ENCODE peak calls at places on chromosome 22, in eight cellular contexts. R is tibial nerve, Y is fibroblast of lung, T is heart left ventricle, D is GM23338, H is thoracic aorta, G is cardiac muscle cell, S is testis. B is an unnamed sample.

GRCh38 chr22:22458896-22459588 is 49.5 kb downstream of the ZNF280B start:
- DNase-seq in Y (peak), H (no peak), G (no peak), R (no peak), T (no peak), S (no peak), D (peak), B (no peak)

GRCh38 chr22:50583294-50583865 is 731 bp upstream of the CHKB start:
- DNase-seq in R (no peak), G (no peak), D (peak), Y (no peak), T (no peak), S (no peak), H (no peak), B (no peak)

GRCh38 chr22:50292643-50293440 is 14.6 kb downstream of the PLXNB2 start:
- DNase-seq in R (no peak), H (no peak), D (no peak), G (no peak), T (no peak), S (no peak), Y (no peak), B (no peak)

GRCh38 chr22:43561421-43562178 is 149.8 kb downstream of the MPPED1 start:
- DNase-seq in R (no peak), Y (no peak), S (no peak), D (no peak), T (no peak), H (no peak), G (no peak), B (no peak)

GRCh38 chr22:21990449-21991308 is 8.1 kb upstream of the TOP3B start:
- DNase-seq in R (no peak), G (no peak), D (peak), T (no peak), Y (no peak), H (no peak), S (no peak), B (no peak)

GRCh38 chr22:19636696-19637355 is 77.5 kb upstream of the SEPTIN5 start:
- DNase-seq in D (no peak), S (no peak), G (no peak), Y (no peak), T (no peak), R (no peak), H (no peak), B (no peak)

GRCh38 chr22:32874330-32874729 is 72.8 kb downstream of the TIMP3 start:
- DNase-seq in H (no peak), Y (no peak), D (no peak), G (no peak), S (no peak), T (no peak), R (no peak), B (no peak)

GRCh38 chr22:47295226-47295901 is 532.9 kb downstream of the TBC1D22A start:
- DNase-seq in Y (no peak), T (no peak), R (no peak), G (no peak), S (peak), D (no peak), H (no peak), B (no peak)

GRCh38 chr22:48249721-48250268 is 1487.3 kb downstream of the TBC1D22A start:
- DNase-seq in G (no peak), Y (no peak), S (no peak), D (no peak), H (no peak), R (no peak), T (no peak), B (no peak)

GRCh38 chr22:27115816-27116256 is 458.4 kb downstream of the MIAT start:
- DNase-seq in H (no peak), T (no peak), D (no peak), Y (peak), S (no peak), G (no peak), R (no peak), B (peak)

GRCh38 chr22:36439481-36440271 is 41.8 kb downstream of the TXN2 start:
- DNase-seq in H (no peak), Y (peak), G (no peak), R (no peak), D (no peak), S (peak), T (peak), B (peak)
- H3K27ac ChIP-seq in H (peak), Y (peak), G (no peak), R (no peak), D (peak), S (no peak), T (no peak), B (no peak)

GRCh38 chr22:31139866-31140716 is at the start of gene PLA2G3:
- DNase-seq in D (peak), T (no peak), H (no peak), G (peak), S (no peak), R (no peak), Y (peak), B (peak)
- H3K27ac ChIP-seq in D (peak), T (no peak), H (no peak), G (peak), S (no peak), R (no peak), Y (no peak), B (no peak)

GRCh38 chr22:16603448-16603768 is 10.8 kb upstream of the CCT8L2 start:
- DNase-seq in D (no peak), Y (no peak), H (no peak), G (no peak), T (no peak), R (no peak), S (no peak), B (peak)
- H3K27ac ChIP-seq in D (no peak), Y (no peak), H (peak), G (no peak), T (no peak), R (no peak), S (no peak), B (no peak)

DNA sequence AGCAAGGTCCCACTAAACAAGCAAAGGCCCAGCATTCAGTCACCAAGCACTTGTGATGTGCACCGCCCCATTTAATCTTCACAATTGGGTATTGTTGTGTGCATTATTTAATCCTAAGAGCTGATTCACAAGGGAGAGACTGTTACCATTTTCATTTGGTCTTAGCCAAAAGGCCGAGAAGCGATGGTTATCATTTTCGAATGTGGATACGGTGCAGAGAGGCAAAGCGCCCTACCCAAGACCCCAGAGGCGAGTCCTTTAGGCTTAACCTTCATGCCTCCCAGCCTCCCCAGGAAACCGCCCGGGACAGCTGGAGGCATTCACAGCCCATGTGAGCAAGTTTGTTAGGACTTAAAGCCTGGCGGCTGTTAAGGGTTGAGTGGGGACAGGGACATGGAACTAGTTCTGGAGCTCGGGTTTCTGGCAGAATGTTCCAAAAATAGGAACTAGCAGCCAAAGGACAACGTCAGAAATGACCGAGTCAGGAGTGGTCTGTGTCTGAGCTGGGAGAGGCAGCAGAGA is 13.0 kb upstream of the UPK3A start:
- DNase-seq in S (peak), T (peak), D (no peak), Y (no peak), R (no peak), G (peak), H (no peak), B (no peak)
- H3K27ac ChIP-seq in S (no peak), T (peak), D (no peak), Y (no peak), R (peak), G (peak), H (peak), B (no peak)

DNA sequence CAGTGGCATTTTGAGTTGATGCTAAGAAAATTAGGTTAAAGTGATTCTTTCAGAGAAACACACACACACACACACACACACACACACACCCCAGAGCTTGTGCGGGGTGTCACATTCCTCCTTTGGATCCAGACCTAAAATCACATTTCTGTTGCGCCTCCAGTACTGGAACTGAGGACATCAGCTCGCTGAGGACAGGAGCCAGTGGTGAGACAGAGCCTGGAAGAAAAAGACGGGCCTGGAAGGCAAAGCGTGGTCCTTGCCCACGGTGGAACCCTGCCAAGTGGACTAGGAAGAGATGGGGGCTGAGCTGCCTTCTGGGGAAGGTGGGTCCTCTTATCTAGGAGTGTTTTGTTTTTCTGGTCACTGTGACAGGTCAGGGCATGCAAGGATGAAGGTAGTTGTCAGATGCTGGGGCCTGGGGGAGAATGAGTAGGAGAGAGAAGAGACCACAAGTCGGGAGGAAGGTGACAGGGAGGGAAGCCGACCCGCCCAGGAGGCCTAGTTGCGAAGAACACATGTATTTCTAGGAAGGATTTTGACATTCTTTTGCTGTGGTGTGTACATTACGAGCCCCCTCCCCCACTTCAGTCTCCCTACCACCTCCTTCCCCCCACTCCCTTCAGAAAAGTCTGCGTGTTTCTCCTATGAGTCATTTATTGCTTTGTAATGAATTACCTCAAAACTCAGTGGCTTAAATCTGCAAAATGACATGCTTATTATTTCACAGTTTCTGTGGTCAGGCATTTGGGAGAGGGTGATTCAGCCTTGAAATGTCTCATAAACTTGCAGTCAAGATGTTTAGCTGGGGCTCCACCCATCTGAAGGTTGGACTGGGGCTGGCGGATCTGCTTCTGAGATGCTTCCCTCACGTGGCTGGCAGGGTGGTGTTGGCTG is 4.8 kb upstream of the ELFN2 start:
- DNase-seq in H (no peak), T (no peak), D (no peak), R (no peak), G (no peak), Y (peak), S (no peak), B (peak)
- H3K27ac ChIP-seq in H (no peak), T (no peak), D (no peak), R (no peak), G (no peak), Y (peak), S (no peak), B (peak)

B was measured in foreskin keratinocyte.